ENCODE peak calls at places on chromosome 11, in four cellular contexts. S, G, U and Y are unnamed samples.

GRCh38 chr11:86749861-86750401 is 50.4 kb upstream of the PRSS23 start:
- DNase-seq in U (no peak), G (no peak), S (no peak), Y (no peak)

GRCh38 chr11:12433571-12434061 is 56.2 kb downstream of the PARVA start:
- DNase-seq in S (no peak), U (peak; percentile 98), G (no peak), Y (no peak)

GRCh38 chr11:118152552-118153471 is at the start of gene SCN4B:
- DNase-seq in G (no peak), U (peak; percentile 20), S (no peak), Y (peak; percentile 61)

GRCh38 chr11:10305262-10305963 is 540 bp downstream of the ADM start:
- DNase-seq in U (peak; percentile 9), S (no peak), G (no peak), Y (peak; percentile 56)

GRCh38 chr11:76799061-76799804 is 16.1 kb downstream of the TSKU start:
- DNase-seq in U (peak; percentile 57), S (no peak), G (no peak), Y (peak; percentile 47)

GRCh38 chr11:46693597-46694012 is 6.8 kb downstream of the ARHGAP1 start:
- DNase-seq in U (peak; percentile 22), S (no peak), G (no peak), Y (peak; percentile 56)

GRCh38 chr11:32931605-32932004 is 39.0 kb downstream of the QSER1 start:
- DNase-seq in U (peak; percentile 3), S (no peak), G (no peak), Y (no peak)

GRCh38 chr11:61254403-61255025 is 13.5 kb downstream of the PGA5 start:
- DNase-seq in U (peak; percentile 52), G (peak; percentile 34), S (peak; percentile 38), Y (peak; percentile 39)

GRCh38 chr11:1060885-1061616 is 13.6 kb upstream of the MUC2 start:
- DNase-seq in G (peak; percentile 74), U (peak; percentile 56), S (no peak), Y (peak; percentile 46)

GRCh38 chr11:74185285-74185684 is 14.2 kb downstream of the PPME1 start:
- DNase-seq in S (no peak), G (no peak), U (no peak), Y (no peak)

GRCh38 chr11:1939006-1939626 is 8.0 kb upstream of the MRPL23 start:
- DNase-seq in G (no peak), S (no peak), U (no peak), Y (no peak)

GRCh38 chr11:50412832-50413231 is 380.2 kb downstream of the OR4C45 start:
- DNase-seq in G (no peak), U (no peak), S (no peak), Y (no peak)

GRCh38 chr11:46690702-46691101 is 9.7 kb downstream of the ARHGAP1 start:
- DNase-seq in S (no peak), G (no peak), U (no peak), Y (no peak)

GRCh38 chr11:47175746-47176327 is 842 bp downstream of the ARFGAP2 start:
- DNase-seq in G (no peak), S (no peak), U (no peak), Y (peak; percentile 37)

GRCh38 chr11:122850076-122850631 is 11.9 kb downstream of the CRTAM start:
- DNase-seq in U (peak; percentile 57), G (no peak), S (no peak), Y (no peak)
- TF ChIP-seq CTCF in U (peak; percentile 15), G (no peak), S (no peak), Y (no peak)

GRCh38 chr11:123188508-123189165 is 6.4 kb downstream of the CLMP start:
- DNase-seq in U (peak; percentile 99), G (no peak), S (no peak), Y (peak; percentile 68)
- H3K9ac ChIP-seq in U (peak overlapping the region; percentile 83), G (no peak overlapping the region), S (no peak overlapping the region), Y (peak overlapping the region; percentile 25)

GRCh38 chr11:65013692-65014145 is 241 bp upstream of the ARL2 start:
- DNase-seq in U (peak; percentile 87), S (peak; percentile 78), G (peak; percentile 80), Y (peak; percentile 74)
- TF ChIP-seq CTCF in U (no peak), S (peak; percentile 53), G (no peak), Y (no peak)

DNA sequence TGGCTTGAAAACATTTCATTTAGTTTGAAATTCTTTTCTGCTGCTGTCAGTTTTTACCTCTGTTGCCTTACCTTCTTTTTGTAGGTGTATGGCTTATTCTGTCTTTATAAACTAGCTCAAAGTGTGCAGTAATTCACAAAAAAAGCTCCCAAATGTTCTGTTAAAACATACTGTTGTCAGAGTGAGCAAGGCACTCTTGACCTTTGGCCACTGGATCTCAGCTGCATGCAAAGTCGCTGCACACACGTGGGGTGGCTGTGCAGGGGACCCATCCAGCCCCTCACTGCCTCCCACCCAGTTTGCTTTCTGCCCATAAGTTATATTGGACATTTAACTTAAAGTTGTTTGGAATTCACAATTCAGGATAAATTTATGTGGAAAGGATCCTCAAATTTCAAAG is 92.2 kb downstream of the AMOTL1 start:
- DNase-seq in S (no peak), U (no peak), G (no peak), Y (no peak)
- H3K9ac ChIP-seq in S (no peak overlapping the region), U (no peak overlapping the region), G (no peak overlapping the region), Y (no peak overlapping the region)

GRCh38 chr11:93875637-93876036 is 25.2 kb upstream of the VSTM5 start:
- DNase-seq in U (no peak), G (no peak), S (no peak), Y (no peak)

GRCh38 chr11:93871521-93871920 is 21.1 kb upstream of the VSTM5 start:
- DNase-seq in G (no peak), S (no peak), U (no peak), Y (no peak)

GRCh38 chr11:93869830-93870229 is 19.4 kb upstream of the VSTM5 start:
- DNase-seq in U (no peak), S (no peak), G (no peak), Y (no peak)

DNA sequence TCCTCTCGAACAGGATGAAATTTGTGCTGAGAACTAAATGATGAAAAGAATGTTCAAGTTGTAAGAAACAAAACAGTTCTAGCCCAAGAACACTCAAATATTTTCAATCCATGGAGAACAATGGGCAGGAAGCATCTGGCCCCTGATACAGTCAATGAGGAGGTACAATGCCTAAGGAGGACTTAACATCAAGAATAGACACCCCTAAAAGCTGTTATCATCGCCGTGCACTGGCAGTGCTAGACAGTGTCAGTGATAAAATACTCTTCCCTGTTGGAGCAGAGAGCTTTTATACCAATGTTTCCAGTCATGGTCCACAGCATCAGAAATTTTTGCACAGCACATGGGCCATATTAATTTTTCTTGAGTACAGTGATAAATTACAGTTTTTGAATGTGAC is 20.2 kb upstream of the VSTM5 start:
- DNase-seq in S (no peak), G (no peak), U (no peak), Y (no peak)
- TF ChIP-seq CTCF in S (no peak), G (no peak), U (no peak), Y (no peak)

GRCh38 chr11:116849060-116849459 is 11.6 kb upstream of the APOA1 start:
- DNase-seq in G (no peak), S (no peak), U (no peak), Y (no peak)

GRCh38 chr11:116851631-116852030 is 14.2 kb upstream of the APOA1 start:
- DNase-seq in G (no peak), S (no peak), U (no peak), Y (no peak)

GRCh38 chr11:116852261-116853125 is 15.1 kb upstream of the APOA1 start:
- DNase-seq in U (peak; percentile 57), S (no peak), G (no peak), Y (peak; percentile 46)

GRCh38 chr11:116847612-116848011 is 10.2 kb upstream of the APOA1 start:
- DNase-seq in U (no peak), G (no peak), S (no peak), Y (no peak)

DNA sequence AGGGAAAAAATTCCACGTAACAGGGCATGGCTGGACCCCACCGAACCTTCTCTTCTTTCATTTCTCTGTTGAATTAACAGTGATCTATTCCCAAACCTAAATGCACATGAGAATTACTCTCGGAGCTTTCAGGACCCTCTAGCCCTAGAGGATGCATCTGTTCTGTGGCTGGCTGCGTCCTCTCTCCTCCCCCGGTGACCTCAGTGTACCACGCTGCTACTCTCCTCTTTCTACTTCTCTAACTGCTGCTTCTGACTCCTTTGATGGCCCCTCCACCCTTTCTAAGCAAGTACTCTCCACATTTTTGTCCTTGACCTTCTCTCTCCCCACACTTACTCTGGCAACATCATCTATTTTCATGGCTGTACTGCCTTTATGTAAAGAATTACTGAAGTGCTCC is 12.1 kb upstream of the APOA1 start:
- DNase-seq in S (no peak), G (no peak), U (no peak), Y (no peak)
- H3K9ac ChIP-seq in S (no peak overlapping the region), G (no peak overlapping the region), U (no peak overlapping the region), Y (no peak overlapping the region)

GRCh38 chr11:67389477-67389876 is 2.3 kb upstream of the RAD9A start:
- DNase-seq in G (no peak), S (no peak), U (no peak), Y (no peak)

GRCh38 chr11:67387518-67387917 is 4.3 kb upstream of the RAD9A start:
- DNase-seq in S (no peak), U (no peak), G (no peak), Y (no peak)

GRCh38 chr11:67390947-67391303 is 861 bp upstream of the RAD9A start:
- DNase-seq in S (no peak), G (no peak), U (no peak), Y (no peak)

GRCh38 chr11:67384851-67385366 is 6.9 kb upstream of the RAD9A start:
- DNase-seq in G (no peak), S (no peak), U (peak; percentile 64), Y (peak; percentile 76)

GRCh38 chr11:67387074-67387473 is 4.7 kb upstream of the RAD9A start:
- DNase-seq in U (no peak), S (no peak), G (no peak), Y (no peak)
- TF ChIP-seq CTCF in U (no peak), S (no peak), G (no peak), Y (no peak)

GRCh38 chr11:130816941-130817607 is 99.2 kb downstream of the SNX19 start:
- DNase-seq in U (no peak), G (no peak), S (no peak), Y (no peak)

GRCh38 chr11:130815921-130816320 is 100.4 kb downstream of the SNX19 start:
- DNase-seq in G (no peak), S (no peak), U (no peak), Y (no peak)

GRCh38 chr11:130817608-130817944 is 98.7 kb downstream of the SNX19 start:
- DNase-seq in S (no peak), G (no peak), U (peak; percentile 86), Y (peak; percentile 61)

GRCh38 chr11:130815074-130815802 is 101.0 kb downstream of the SNX19 start:
- DNase-seq in G (no peak), S (no peak), U (no peak), Y (no peak)

DNA sequence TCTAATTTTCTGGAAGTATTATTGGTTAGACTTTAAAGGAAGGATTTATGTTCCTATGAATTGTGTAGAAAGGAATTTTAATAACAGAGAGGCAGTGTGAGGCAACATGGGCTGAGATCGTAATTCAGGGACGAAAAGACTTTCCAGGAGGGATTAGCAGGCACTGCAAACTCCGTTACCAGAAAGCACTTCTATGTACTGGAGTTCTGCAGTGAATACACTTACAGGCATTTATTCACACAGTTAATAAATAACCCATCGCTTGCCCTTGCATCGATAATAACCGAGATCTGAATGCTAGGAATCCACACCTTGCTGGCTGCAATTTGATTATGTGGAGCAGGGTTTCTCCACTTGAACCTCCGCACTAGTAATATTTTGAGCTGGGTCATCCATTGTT is 99.8 kb downstream of the SNX19 start:
- DNase-seq in G (no peak), U (no peak), S (no peak), Y (no peak)
- H3K9ac ChIP-seq in G (no peak overlapping the region), U (no peak overlapping the region), S (no peak overlapping the region), Y (no peak overlapping the region)

GRCh38 chr11:3959015-3959917 is 103.8 kb downstream of the STIM1 start:
- DNase-seq in S (no peak), G (no peak), U (peak; percentile 71), Y (peak; percentile 79)
- TF ChIP-seq CTCF in S (peak; percentile 35), G (peak; percentile 45), U (peak; percentile 13), Y (peak; percentile 24)